ENCODE peak calls at places on chromosomes 5 and 9, in five cellular contexts. One of them, this sample, is unnamed.

GRCh38 chr5:131999991-132000490 is 11.4 kb downstream of the ACSL6 start:
- DNase-seq in Karpas-422: no peak
- DNase-seq in colonic mucosa: no peak
- DNase-seq in adrenal gland: no peak
- DNase-seq in PC-9: no peak
- DNase-seq in this sample: no peak

GRCh38 chr5:53091304-53091703 is 18.3 kb downstream of the MOCS2 start:
- DNase-seq in PC-9: no peak
- DNase-seq in Karpas-422: peak; percentile 35
- DNase-seq in adrenal gland: no peak
- DNase-seq in colonic mucosa: no peak
- DNase-seq in this sample: peak; percentile 75

GRCh38 chr5:112276996-112277395 is 142.1 kb downstream of the EPB41L4A start:
- DNase-seq in PC-9: no peak
- DNase-seq in adrenal gland: no peak
- DNase-seq in colonic mucosa: no peak
- DNase-seq in Karpas-422: peak; percentile 68
- DNase-seq in this sample: no peak

GRCh38 chr5:43648499-43649124 is 45.6 kb downstream of the NNT start:
- DNase-seq in colonic mucosa: no peak
- DNase-seq in adrenal gland: no peak
- DNase-seq in PC-9: peak; percentile 29
- DNase-seq in Karpas-422: no peak
- DNase-seq in this sample: peak; percentile 64

GRCh38 chr9:114382951-114383865 is 4.6 kb downstream of the AKNA start:
- DNase-seq in adrenal gland: no peak
- DNase-seq in PC-9: no peak
- DNase-seq in colonic mucosa: no peak
- DNase-seq in Karpas-422: no peak
- DNase-seq in this sample: peak; percentile 67

GRCh38 chr9:97696025-97696822 is 916 bp downstream of the XPA start:
- DNase-seq in colonic mucosa: no peak
- DNase-seq in PC-9: no peak
- DNase-seq in adrenal gland: no peak
- DNase-seq in Karpas-422: peak; percentile 55
- DNase-seq in this sample: peak; percentile 11

GRCh38 chr5:58392491-58392890 is 67.4 kb downstream of the PLK2 start:
- DNase-seq in adrenal gland: no peak
- DNase-seq in Karpas-422: no peak
- DNase-seq in colonic mucosa: no peak
- DNase-seq in PC-9: no peak
- DNase-seq in this sample: no peak

GRCh38 chr5:135126688-135127603 is 92.9 kb upstream of the PITX1 start:
- DNase-seq in adrenal gland: no peak
- DNase-seq in PC-9: peak; percentile 87
- DNase-seq in colonic mucosa: peak; percentile 77
- DNase-seq in Karpas-422: no peak
- DNase-seq in this sample: no peak

GRCh38 chr9:96522371-96522770 is 72.4 kb downstream of the HABP4 start:
- DNase-seq in colonic mucosa: no peak
- DNase-seq in adrenal gland: no peak
- DNase-seq in Karpas-422: no peak
- DNase-seq in PC-9: no peak
- DNase-seq in this sample: no peak

GRCh38 chr5:114332925-114333324 is 28.9 kb upstream of the KCNN2 start:
- DNase-seq in adrenal gland: no peak
- DNase-seq in PC-9: no peak
- DNase-seq in Karpas-422: no peak
- DNase-seq in colonic mucosa: no peak
- DNase-seq in this sample: no peak

GRCh38 chr9:104758974-104759373 is 5.0 kb upstream of the NIPSNAP3B start:
- DNase-seq in adrenal gland: no peak
- DNase-seq in Karpas-422: no peak
- DNase-seq in PC-9: no peak
- DNase-seq in colonic mucosa: no peak
- DNase-seq in this sample: no peak

GRCh38 chr5:105954341-105954740 is 1716.4 kb downstream of the EFNA5 start:
- DNase-seq in adrenal gland: no peak
- DNase-seq in colonic mucosa: no peak
- DNase-seq in Karpas-422: no peak
- DNase-seq in PC-9: no peak
- DNase-seq in this sample: no peak

GRCh38 chr5:107671742-107672211 is 1.0 kb upstream of the EFNA5 start:
- DNase-seq in PC-9: peak; percentile 78
- DNase-seq in Karpas-422: no peak
- DNase-seq in adrenal gland: no peak
- DNase-seq in colonic mucosa: no peak
- DNase-seq in this sample: peak; percentile 76

GRCh38 chr5:28402590-28403301 is 1364.4 kb upstream of the CDH9 start:
- DNase-seq in adrenal gland: no peak
- DNase-seq in Karpas-422: no peak
- DNase-seq in PC-9: no peak
- DNase-seq in colonic mucosa: no peak
- DNase-seq in this sample: no peak

GRCh38 chr5:137960141-137960540 is 70.9 kb downstream of the PKD2L2 start:
- DNase-seq in colonic mucosa: no peak
- DNase-seq in PC-9: no peak
- DNase-seq in Karpas-422: no peak
- DNase-seq in adrenal gland: no peak
- DNase-seq in this sample: no peak

GRCh38 chr5:137959488-137959887 is 70.2 kb downstream of the PKD2L2 start:
- DNase-seq in colonic mucosa: no peak
- DNase-seq in adrenal gland: no peak
- DNase-seq in PC-9: no peak
- DNase-seq in Karpas-422: no peak
- DNase-seq in this sample: no peak

GRCh38 chr5:137957948-137958347 is 68.7 kb downstream of the PKD2L2 start:
- DNase-seq in colonic mucosa: no peak
- DNase-seq in Karpas-422: no peak
- DNase-seq in PC-9: no peak
- DNase-seq in adrenal gland: no peak
- DNase-seq in this sample: no peak

DNA sequence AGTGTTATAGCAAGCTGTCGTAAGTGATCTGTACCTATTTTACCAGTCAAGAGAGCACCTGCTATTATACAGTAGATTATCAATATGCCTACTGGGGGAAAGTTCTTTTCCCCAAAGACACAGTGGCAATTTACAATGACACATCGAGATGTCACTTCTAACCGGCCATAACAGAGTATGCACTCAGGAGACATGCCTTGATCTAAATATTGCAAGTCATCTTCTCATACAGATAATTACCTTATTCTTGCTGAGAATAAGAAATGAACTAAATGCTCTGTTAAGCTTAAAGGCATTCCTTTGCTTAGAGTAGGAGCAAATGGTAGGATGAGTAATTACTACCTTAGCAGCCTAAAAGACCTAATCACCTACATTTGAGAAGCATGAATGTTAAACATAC is 71.6 kb downstream of the PKD2L2 start:
- DNase-seq in Karpas-422: no peak
- DNase-seq in PC-9: no peak
- DNase-seq in adrenal gland: no peak
- DNase-seq in colonic mucosa: no peak
- DNase-seq in this sample: no peak
- H3K4me3 ChIP-seq in Karpas-422: no peak overlapping the region
- H3K4me3 ChIP-seq in PC-9: no peak overlapping the region
- H3K4me3 ChIP-seq in adrenal gland: no peak overlapping the region
- H3K4me3 ChIP-seq in colonic mucosa: no peak overlapping the region
- H3K4me3 ChIP-seq in this sample: no peak overlapping the region

GRCh38 chr9:109101202-109101595 is 18.5 kb downstream of the TMEM245 start:
- DNase-seq in PC-9: no peak
- DNase-seq in adrenal gland: no peak
- DNase-seq in colonic mucosa: no peak
- DNase-seq in Karpas-422: no peak
- DNase-seq in this sample: no peak
- H3K4me1 ChIP-seq in PC-9: peaks cover 74% of the 10 kb centered on the region
- H3K4me1 ChIP-seq in adrenal gland: peaks cover 54% of the 10 kb centered on the region
- H3K4me1 ChIP-seq in colonic mucosa: no peaks in the 10 kb centered on the region
- H3K4me1 ChIP-seq in Karpas-422: peaks cover 26% of the 10 kb centered on the region
- H3K4me1 ChIP-seq in this sample: peaks cover 41% of the 10 kb centered on the region

DNA sequence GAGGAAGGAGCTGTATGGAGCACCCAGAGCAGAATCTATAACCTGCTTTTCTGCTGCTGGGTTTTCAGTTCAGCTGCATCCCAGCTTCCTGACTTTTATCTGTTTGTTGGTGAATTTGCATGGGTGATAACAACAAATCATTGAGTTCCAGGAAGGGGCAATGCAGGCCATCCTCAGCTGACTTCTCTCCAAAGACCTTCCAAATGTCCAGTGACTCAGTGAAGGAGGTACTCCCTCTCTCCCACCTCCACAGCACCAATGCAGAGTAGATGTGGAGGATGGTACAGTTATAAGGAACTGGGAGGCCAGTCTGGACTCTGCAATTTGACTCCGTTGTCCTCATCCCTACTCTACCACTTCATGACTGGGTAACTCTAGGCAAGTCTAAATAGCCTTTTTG is 1.7 kb upstream of the TXN start:
- DNase-seq in colonic mucosa: no peak
- DNase-seq in PC-9: peak; percentile 46
- DNase-seq in adrenal gland: no peak
- DNase-seq in Karpas-422: no peak
- DNase-seq in this sample: no peak
- H3K4me3 ChIP-seq in colonic mucosa: no peak overlapping the region
- H3K4me3 ChIP-seq in PC-9: peak overlapping the region; percentile 79
- H3K4me3 ChIP-seq in adrenal gland: no peak overlapping the region
- H3K4me3 ChIP-seq in Karpas-422: no peak overlapping the region
- H3K4me3 ChIP-seq in this sample: peak overlapping the region; percentile 89

DNA sequence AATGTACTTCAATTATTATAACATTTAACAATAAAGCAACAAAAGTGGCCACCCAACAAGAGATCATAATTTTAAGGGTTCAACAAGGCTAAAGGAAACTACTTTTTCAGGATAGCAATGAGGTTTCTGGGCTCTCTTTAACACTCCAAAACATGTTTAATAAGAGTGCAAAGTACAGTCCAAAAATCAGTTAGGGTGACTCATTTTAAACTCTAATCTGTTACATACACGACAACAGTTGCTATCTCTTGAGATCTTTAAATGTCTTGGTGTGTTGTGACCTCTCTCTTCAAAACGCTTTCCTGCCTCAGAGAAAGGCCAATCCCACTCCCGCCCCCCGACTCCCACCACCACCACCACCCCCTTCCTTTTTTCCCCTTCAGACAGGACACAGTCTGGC is 11.5 kb downstream of the NFIB start:
- DNase-seq in colonic mucosa: no peak
- DNase-seq in PC-9: no peak
- DNase-seq in adrenal gland: no peak
- DNase-seq in Karpas-422: no peak
- DNase-seq in this sample: peak; percentile 14
- H3K4me1 ChIP-seq in colonic mucosa: no peaks in the 10 kb centered on the region
- H3K4me1 ChIP-seq in PC-9: no peaks in the 10 kb centered on the region
- H3K4me1 ChIP-seq in adrenal gland: peaks cover 21% of the 10 kb centered on the region
- H3K4me1 ChIP-seq in Karpas-422: no peaks in the 10 kb centered on the region
- H3K4me1 ChIP-seq in this sample: peaks cover 48% of the 10 kb centered on the region